ENCODE peak calls at places on chromosome 16, in six cellular contexts. One of them, this sample, is unnamed.

GRCh38 chr16:65062736-65063583 is 58.9 kb downstream of the CDH11 start:
- DNase-seq in neural progenitor cell: no peak
- DNase-seq in Panc1: no peak
- DNase-seq in WTC11: no peak
- DNase-seq in CD4-positive, alpha-beta T cell: no peak
- DNase-seq in body of pancreas: no peak
- DNase-seq in this sample: no peak

GRCh38 chr16:81522141-81522701 is 77.6 kb downstream of the CMIP start:
- DNase-seq in CD4-positive, alpha-beta T cell: no peak
- DNase-seq in WTC11: peak; percentile 54
- DNase-seq in body of pancreas: no peak
- DNase-seq in neural progenitor cell: no peak
- DNase-seq in Panc1: no peak
- DNase-seq in this sample: no peak

GRCh38 chr16:55240933-55241332 is 83.1 kb upstream of the IRX6 start:
- DNase-seq in WTC11: peak; percentile 15
- DNase-seq in CD4-positive, alpha-beta T cell: no peak
- DNase-seq in neural progenitor cell: peak; percentile 42
- DNase-seq in body of pancreas: no peak
- DNase-seq in Panc1: no peak
- DNase-seq in this sample: no peak

GRCh38 chr16:84143784-84144199 is 1.2 kb downstream of the HSDL1 start:
- DNase-seq in body of pancreas: peak; percentile 14
- DNase-seq in neural progenitor cell: peak; percentile 71
- DNase-seq in Panc1: no peak
- DNase-seq in CD4-positive, alpha-beta T cell: no peak
- DNase-seq in WTC11: no peak
- DNase-seq in this sample: peak; percentile 55

GRCh38 chr16:13798211-13798610 is 121.7 kb upstream of the ERCC4 start:
- DNase-seq in neural progenitor cell: no peak
- DNase-seq in WTC11: no peak
- DNase-seq in body of pancreas: no peak
- DNase-seq in CD4-positive, alpha-beta T cell: no peak
- DNase-seq in Panc1: no peak
- DNase-seq in this sample: no peak

GRCh38 chr16:87636050-87636684 is 33.9 kb downstream of the JPH3 start:
- DNase-seq in neural progenitor cell: peak; percentile 89
- DNase-seq in WTC11: peak; percentile 88
- DNase-seq in CD4-positive, alpha-beta T cell: peak; percentile 84
- DNase-seq in Panc1: peak; percentile 59
- DNase-seq in body of pancreas: peak; percentile 82
- DNase-seq in this sample: peak; percentile 93

GRCh38 chr16:56518435-56518834 is 1.4 kb downstream of the BBS2 start:
- DNase-seq in CD4-positive, alpha-beta T cell: no peak
- DNase-seq in body of pancreas: no peak
- DNase-seq in WTC11: no peak
- DNase-seq in Panc1: peak; percentile 18
- DNase-seq in neural progenitor cell: no peak
- DNase-seq in this sample: no peak

GRCh38 chr16:59045496-59045895 is 311.4 kb upstream of the GOT2 start:
- DNase-seq in neural progenitor cell: no peak
- DNase-seq in CD4-positive, alpha-beta T cell: no peak
- DNase-seq in Panc1: no peak
- DNase-seq in body of pancreas: no peak
- DNase-seq in WTC11: no peak
- DNase-seq in this sample: no peak

GRCh38 chr16:9148376-9149015 is 57.1 kb downstream of the HAPSTR1 start:
- DNase-seq in WTC11: peak; percentile 57
- DNase-seq in CD4-positive, alpha-beta T cell: no peak
- DNase-seq in body of pancreas: no peak
- DNase-seq in Panc1: no peak
- DNase-seq in neural progenitor cell: no peak
- DNase-seq in this sample: peak; percentile 45

GRCh38 chr16:10937068-10937859 is 5.0 kb downstream of the DEXI start:
- DNase-seq in Panc1: no peak
- DNase-seq in CD4-positive, alpha-beta T cell: no peak
- DNase-seq in neural progenitor cell: no peak
- DNase-seq in body of pancreas: peak; percentile 53
- DNase-seq in WTC11: no peak
- DNase-seq in this sample: no peak
- TF ChIP-seq CTCF in Panc1: no peak
- TF ChIP-seq CTCF in CD4-positive, alpha-beta T cell: no peak
- TF ChIP-seq CTCF in neural progenitor cell: no peak
- TF ChIP-seq CTCF in body of pancreas: no peak
- TF ChIP-seq CTCF in WTC11: no peak
- TF ChIP-seq CTCF in this sample: no peak

GRCh38 chr16:69069504-69069903 is 35.9 kb upstream of the HAS3 start:
- DNase-seq in CD4-positive, alpha-beta T cell: no peak
- DNase-seq in WTC11: no peak
- DNase-seq in neural progenitor cell: no peak
- DNase-seq in Panc1: no peak
- DNase-seq in body of pancreas: no peak
- DNase-seq in this sample: no peak

GRCh38 chr16:69072640-69072974 is 32.8 kb upstream of the HAS3 start:
- DNase-seq in CD4-positive, alpha-beta T cell: no peak
- DNase-seq in WTC11: no peak
- DNase-seq in neural progenitor cell: no peak
- DNase-seq in Panc1: no peak
- DNase-seq in body of pancreas: no peak
- DNase-seq in this sample: no peak

GRCh38 chr16:69073181-69073669 is 32.2 kb upstream of the HAS3 start:
- DNase-seq in Panc1: peak; percentile 87
- DNase-seq in neural progenitor cell: no peak
- DNase-seq in WTC11: no peak
- DNase-seq in CD4-positive, alpha-beta T cell: no peak
- DNase-seq in body of pancreas: no peak
- DNase-seq in this sample: no peak

DNA sequence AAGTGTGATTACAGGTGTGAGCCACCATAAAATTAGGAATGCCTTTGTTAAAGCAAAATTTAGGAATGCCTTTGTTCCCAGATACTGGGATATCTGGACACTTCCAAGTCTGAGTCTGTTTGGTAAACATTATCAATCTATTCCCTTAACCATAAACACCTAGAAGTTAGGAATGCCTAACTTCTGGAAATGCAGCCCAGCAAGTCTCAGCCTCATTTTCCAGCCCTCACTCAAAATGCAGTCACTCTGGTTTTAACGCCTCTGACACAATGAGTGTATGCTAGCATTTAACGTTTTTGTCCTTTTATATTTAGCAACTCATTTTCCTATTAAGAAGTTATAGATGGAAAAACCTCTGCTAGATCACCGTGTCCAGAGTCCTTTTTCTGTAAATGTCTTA is 34.4 kb upstream of the HAS3 start:
- DNase-seq in Panc1: no peak
- DNase-seq in neural progenitor cell: no peak
- DNase-seq in WTC11: no peak
- DNase-seq in CD4-positive, alpha-beta T cell: no peak
- DNase-seq in body of pancreas: no peak
- DNase-seq in this sample: no peak
- TF ChIP-seq CTCF in Panc1: no peak
- TF ChIP-seq CTCF in neural progenitor cell: no peak
- TF ChIP-seq CTCF in WTC11: no peak
- TF ChIP-seq CTCF in CD4-positive, alpha-beta T cell: no peak
- TF ChIP-seq CTCF in body of pancreas: no peak
- TF ChIP-seq CTCF in this sample: no peak

GRCh38 chr16:11151156-11151904 is 104.7 kb downstream of the SOCS1 start:
- DNase-seq in neural progenitor cell: no peak
- DNase-seq in Panc1: no peak
- DNase-seq in WTC11: no peak
- DNase-seq in body of pancreas: no peak
- DNase-seq in CD4-positive, alpha-beta T cell: no peak
- DNase-seq in this sample: no peak

GRCh38 chr16:11155284-11155806 is 100.7 kb downstream of the SOCS1 start:
- DNase-seq in WTC11: no peak
- DNase-seq in CD4-positive, alpha-beta T cell: no peak
- DNase-seq in Panc1: no peak
- DNase-seq in body of pancreas: no peak
- DNase-seq in neural progenitor cell: no peak
- DNase-seq in this sample: no peak

GRCh38 chr16:11150190-11150589 is 105.8 kb downstream of the SOCS1 start:
- DNase-seq in WTC11: no peak
- DNase-seq in Panc1: no peak
- DNase-seq in CD4-positive, alpha-beta T cell: no peak
- DNase-seq in body of pancreas: no peak
- DNase-seq in neural progenitor cell: no peak
- DNase-seq in this sample: no peak

GRCh38 chr16:11152205-11152604 is 103.8 kb downstream of the SOCS1 start:
- DNase-seq in WTC11: no peak
- DNase-seq in CD4-positive, alpha-beta T cell: no peak
- DNase-seq in Panc1: no peak
- DNase-seq in body of pancreas: no peak
- DNase-seq in neural progenitor cell: no peak
- DNase-seq in this sample: peak; percentile 68

DNA sequence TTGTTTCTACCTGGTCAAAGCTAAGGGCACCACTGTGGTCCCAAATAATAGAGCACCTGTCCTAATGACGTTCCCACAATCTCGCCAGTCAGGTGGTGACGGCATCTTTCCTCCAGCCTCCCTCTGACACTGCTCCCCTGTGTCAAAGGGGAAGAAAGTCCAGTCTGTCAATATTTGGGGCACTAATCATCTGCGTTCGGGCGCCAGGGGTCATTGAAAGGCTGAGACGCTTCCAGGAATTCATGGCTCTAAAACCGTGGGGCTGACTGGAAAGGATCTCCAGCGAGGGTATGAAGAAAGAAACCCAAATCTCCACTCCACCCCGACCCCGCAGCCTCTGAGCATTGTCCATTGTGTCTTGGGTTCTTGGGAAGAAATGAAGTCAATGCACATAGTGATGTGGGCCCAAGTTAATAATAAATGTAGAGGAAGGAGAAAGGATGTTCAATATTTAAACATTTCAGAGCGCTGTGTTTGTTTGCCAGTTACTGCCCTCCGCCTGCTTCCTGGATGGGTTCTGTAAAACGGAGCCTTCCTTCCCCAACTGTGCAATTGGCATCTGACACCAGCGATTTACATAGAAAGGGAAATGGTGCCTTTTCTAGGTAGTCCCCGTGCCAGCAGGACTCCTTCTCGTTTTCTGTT is 103.2 kb downstream of the SOCS1 start:
- DNase-seq in CD4-positive, alpha-beta T cell: no peak
- DNase-seq in Panc1: no peak
- DNase-seq in body of pancreas: no peak
- DNase-seq in WTC11: no peak
- DNase-seq in neural progenitor cell: no peak
- DNase-seq in this sample: no peak
- TF ChIP-seq CTCF in CD4-positive, alpha-beta T cell: no peak
- TF ChIP-seq CTCF in Panc1: no peak
- TF ChIP-seq CTCF in body of pancreas: no peak
- TF ChIP-seq CTCF in WTC11: no peak
- TF ChIP-seq CTCF in neural progenitor cell: no peak
- TF ChIP-seq CTCF in this sample: no peak

GRCh38 chr16:82755570-82756282 is 129.0 kb downstream of the CDH13 start:
- DNase-seq in Panc1: no peak
- DNase-seq in neural progenitor cell: peak; percentile 6
- DNase-seq in CD4-positive, alpha-beta T cell: no peak
- DNase-seq in body of pancreas: no peak
- DNase-seq in WTC11: peak; percentile 14
- DNase-seq in this sample: no peak
- TF ChIP-seq CTCF in Panc1: peak; percentile 19
- TF ChIP-seq CTCF in neural progenitor cell: peak; percentile 47
- TF ChIP-seq CTCF in CD4-positive, alpha-beta T cell: no peak
- TF ChIP-seq CTCF in body of pancreas: peak; percentile 10
- TF ChIP-seq CTCF in WTC11: no peak
- TF ChIP-seq CTCF in this sample: peak; percentile 52

DNA sequence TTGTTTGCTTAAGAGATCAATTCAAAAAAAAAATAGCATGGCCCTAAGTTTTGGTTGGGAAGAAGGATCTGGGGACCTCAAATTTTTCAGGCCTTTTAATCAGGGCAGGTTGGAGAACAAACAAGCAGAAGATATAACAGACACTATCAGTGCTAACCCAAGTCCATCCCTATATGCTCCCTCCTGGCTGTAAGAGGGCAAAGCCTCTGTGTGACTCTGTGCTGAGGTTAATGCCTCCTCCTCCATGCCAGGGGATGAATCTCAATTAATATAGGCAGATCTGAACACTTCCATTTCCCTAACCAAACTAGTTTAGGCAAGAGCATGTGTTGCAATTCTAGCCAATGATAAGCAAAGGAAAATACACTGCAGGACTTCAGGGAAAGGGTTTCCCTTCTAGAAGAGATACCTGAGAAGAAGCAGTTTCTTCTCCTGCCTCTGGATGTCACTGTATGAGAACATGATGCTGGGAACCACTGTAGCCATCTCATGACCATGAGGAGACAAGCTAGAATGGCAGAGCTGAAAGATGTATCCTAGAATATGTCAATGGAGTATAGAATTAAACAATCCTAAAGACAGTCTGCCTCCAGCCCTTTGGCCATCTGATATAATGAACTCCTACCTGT is 76.0 kb downstream of the CHD9NB start:
- DNase-seq in Panc1: no peak
- DNase-seq in neural progenitor cell: peak; percentile 30
- DNase-seq in WTC11: no peak
- DNase-seq in body of pancreas: no peak
- DNase-seq in CD4-positive, alpha-beta T cell: no peak
- DNase-seq in this sample: no peak
- TF ChIP-seq CTCF in Panc1: peak; percentile 32
- TF ChIP-seq CTCF in neural progenitor cell: peak; percentile 41
- TF ChIP-seq CTCF in WTC11: no peak
- TF ChIP-seq CTCF in body of pancreas: peak; percentile 12
- TF ChIP-seq CTCF in CD4-positive, alpha-beta T cell: no peak
- TF ChIP-seq CTCF in this sample: no peak

GRCh38 chr16:82772215-82772614 is 145.4 kb downstream of the CDH13 start:
- DNase-seq in Panc1: no peak
- DNase-seq in CD4-positive, alpha-beta T cell: no peak
- DNase-seq in body of pancreas: no peak
- DNase-seq in WTC11: no peak
- DNase-seq in neural progenitor cell: no peak
- DNase-seq in this sample: no peak

GRCh38 chr16:82767808-82768207 is 141.0 kb downstream of the CDH13 start:
- DNase-seq in Panc1: no peak
- DNase-seq in CD4-positive, alpha-beta T cell: no peak
- DNase-seq in WTC11: no peak
- DNase-seq in body of pancreas: no peak
- DNase-seq in neural progenitor cell: no peak
- DNase-seq in this sample: no peak

GRCh38 chr16:82767198-82767597 is 140.4 kb downstream of the CDH13 start:
- DNase-seq in neural progenitor cell: no peak
- DNase-seq in WTC11: no peak
- DNase-seq in Panc1: no peak
- DNase-seq in body of pancreas: no peak
- DNase-seq in CD4-positive, alpha-beta T cell: no peak
- DNase-seq in this sample: no peak

GRCh38 chr16:82773018-82773417 is 146.2 kb downstream of the CDH13 start:
- DNase-seq in body of pancreas: no peak
- DNase-seq in neural progenitor cell: no peak
- DNase-seq in WTC11: no peak
- DNase-seq in Panc1: no peak
- DNase-seq in CD4-positive, alpha-beta T cell: no peak
- DNase-seq in this sample: no peak

DNA sequence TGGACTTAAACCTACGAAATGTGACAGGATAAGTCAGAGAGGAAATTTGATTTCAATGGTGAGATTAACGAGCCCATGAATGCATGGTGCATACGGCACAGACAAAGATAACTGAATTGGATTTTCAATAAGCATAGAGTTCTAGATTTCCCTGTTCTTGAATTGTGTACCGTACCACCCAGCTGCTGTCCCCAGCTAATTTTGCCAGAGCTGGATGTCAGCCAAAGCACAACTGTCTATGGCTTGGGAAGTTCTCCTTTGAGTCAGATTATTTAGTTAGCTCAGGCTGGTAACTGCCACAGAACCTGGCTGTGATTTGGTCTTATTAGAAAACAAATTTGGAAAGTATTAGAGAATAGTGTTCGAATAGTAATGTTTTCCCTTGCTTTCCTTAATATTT is 143.1 kb downstream of the CDH13 start:
- DNase-seq in WTC11: no peak
- DNase-seq in CD4-positive, alpha-beta T cell: no peak
- DNase-seq in neural progenitor cell: no peak
- DNase-seq in body of pancreas: no peak
- DNase-seq in Panc1: no peak
- DNase-seq in this sample: no peak
- TF ChIP-seq CTCF in WTC11: no peak
- TF ChIP-seq CTCF in CD4-positive, alpha-beta T cell: no peak
- TF ChIP-seq CTCF in neural progenitor cell: no peak
- TF ChIP-seq CTCF in body of pancreas: no peak
- TF ChIP-seq CTCF in Panc1: no peak
- TF ChIP-seq CTCF in this sample: no peak